ENCODE peak calls at places on chromosomes 5 and 9, in seven cellular contexts. One of them, this sample, is unnamed.

GRCh38 chr5:160423025-160423554 is 1.4 kb downstream of the PTTG1 start:
- DNase-seq in mammary epithelial cell: peak
- DNase-seq in fibroblast of lung: no peak
- DNase-seq in neuronal stem cell: no peak
- DNase-seq in GM23248: peak
- DNase-seq in hepatocyte: no peak
- DNase-seq in DND-41: no peak
- DNase-seq in this sample: no peak

GRCh38 chr5:40972434-40972833 is 63.1 kb downstream of the C7 start:
- DNase-seq in hepatocyte: no peak
- DNase-seq in DND-41: no peak
- DNase-seq in GM23248: no peak
- DNase-seq in neuronal stem cell: no peak
- DNase-seq in mammary epithelial cell: no peak
- DNase-seq in fibroblast of lung: no peak
- DNase-seq in this sample: no peak

GRCh38 chr5:141855265-141856029 is 22.8 kb downstream of the PCDH1 start:
- DNase-seq in fibroblast of lung: no peak
- DNase-seq in hepatocyte: no peak
- DNase-seq in DND-41: no peak
- DNase-seq in neuronal stem cell: no peak
- DNase-seq in mammary epithelial cell: no peak
- DNase-seq in GM23248: peak
- DNase-seq in this sample: no peak

GRCh38 chr5:158461240-158461854 is 602.4 kb upstream of the CLINT1 start:
- DNase-seq in hepatocyte: peak
- DNase-seq in mammary epithelial cell: no peak
- DNase-seq in GM23248: no peak
- DNase-seq in neuronal stem cell: no peak
- DNase-seq in DND-41: no peak
- DNase-seq in fibroblast of lung: peak
- DNase-seq in this sample: peak

GRCh38 chr5:34598177-34598794 is 57.8 kb upstream of the RAI14 start:
- DNase-seq in fibroblast of lung: peak
- DNase-seq in neuronal stem cell: no peak
- DNase-seq in hepatocyte: peak
- DNase-seq in mammary epithelial cell: peak
- DNase-seq in GM23248: peak
- DNase-seq in DND-41: no peak
- DNase-seq in this sample: no peak

GRCh38 chr5:151523335-151523734 is 67.8 kb downstream of the FAT2 start:
- DNase-seq in GM23248: peak
- DNase-seq in mammary epithelial cell: peak
- DNase-seq in hepatocyte: peak
- DNase-seq in DND-41: peak
- DNase-seq in fibroblast of lung: peak
- DNase-seq in neuronal stem cell: peak
- DNase-seq in this sample: peak

GRCh38 chr5:126428421-126428820 is 5.2 kb downstream of the GRAMD2B start:
- DNase-seq in fibroblast of lung: no peak
- DNase-seq in mammary epithelial cell: no peak
- DNase-seq in GM23248: no peak
- DNase-seq in DND-41: no peak
- DNase-seq in hepatocyte: no peak
- DNase-seq in neuronal stem cell: no peak
- DNase-seq in this sample: no peak

GRCh38 chr5:10268100-10268499 is 18.0 kb downstream of the CCT5 start:
- DNase-seq in fibroblast of lung: no peak
- DNase-seq in mammary epithelial cell: no peak
- DNase-seq in hepatocyte: no peak
- DNase-seq in neuronal stem cell: no peak
- DNase-seq in GM23248: no peak
- DNase-seq in DND-41: no peak
- DNase-seq in this sample: no peak

GRCh38 chr9:21528123-21528808 is 46.2 kb upstream of the IFNE start:
- DNase-seq in GM23248: no peak
- DNase-seq in DND-41: no peak
- DNase-seq in mammary epithelial cell: no peak
- DNase-seq in neuronal stem cell: no peak
- DNase-seq in hepatocyte: no peak
- DNase-seq in fibroblast of lung: no peak
- DNase-seq in this sample: no peak

GRCh38 chr9:93098236-93098946 is 2.4 kb downstream of the CARD19 start:
- DNase-seq in neuronal stem cell: no peak
- DNase-seq in hepatocyte: peak
- DNase-seq in mammary epithelial cell: peak
- DNase-seq in GM23248: peak
- DNase-seq in DND-41: no peak
- DNase-seq in fibroblast of lung: peak
- DNase-seq in this sample: no peak

GRCh38 chr9:110947645-110948044 is 90.6 kb downstream of the LPAR1 start:
- DNase-seq in hepatocyte: no peak
- DNase-seq in neuronal stem cell: no peak
- DNase-seq in fibroblast of lung: no peak
- DNase-seq in DND-41: no peak
- DNase-seq in GM23248: no peak
- DNase-seq in mammary epithelial cell: no peak
- DNase-seq in this sample: no peak

GRCh38 chr5:16856531-16856930 is 79.6 kb downstream of the MYO10 start:
- DNase-seq in DND-41: no peak
- DNase-seq in GM23248: peak
- DNase-seq in neuronal stem cell: no peak
- DNase-seq in hepatocyte: no peak
- DNase-seq in mammary epithelial cell: peak
- DNase-seq in fibroblast of lung: peak
- DNase-seq in this sample: no peak

GRCh38 chr5:160649304-160649703 is 202.7 kb downstream of the ATP10B start:
- DNase-seq in GM23248: no peak
- DNase-seq in DND-41: peak
- DNase-seq in fibroblast of lung: no peak
- DNase-seq in mammary epithelial cell: peak
- DNase-seq in hepatocyte: peak
- DNase-seq in neuronal stem cell: no peak
- DNase-seq in this sample: peak

GRCh38 chr9:133563286-133564213 is 29.0 kb downstream of the ADAMTSL2 start:
- DNase-seq in mammary epithelial cell: no peak
- DNase-seq in fibroblast of lung: peak
- DNase-seq in hepatocyte: peak
- DNase-seq in neuronal stem cell: no peak
- DNase-seq in GM23248: peak
- DNase-seq in DND-41: no peak
- DNase-seq in this sample: no peak

GRCh38 chr9:131181091-131181681 is 55.8 kb downstream of the NUP214 start:
- DNase-seq in fibroblast of lung: no peak
- DNase-seq in DND-41: no peak
- DNase-seq in neuronal stem cell: no peak
- DNase-seq in GM23248: peak
- DNase-seq in hepatocyte: no peak
- DNase-seq in mammary epithelial cell: no peak
- DNase-seq in this sample: peak

GRCh38 chr9:97176206-97176605 is 131.3 kb upstream of the CCDC180 start:
- DNase-seq in GM23248: no peak
- DNase-seq in hepatocyte: peak
- DNase-seq in DND-41: no peak
- DNase-seq in mammary epithelial cell: no peak
- DNase-seq in fibroblast of lung: peak
- DNase-seq in neuronal stem cell: no peak
- DNase-seq in this sample: no peak

GRCh38 chr9:115403753-115404152 is 285.8 kb upstream of the TNC start:
- DNase-seq in mammary epithelial cell: no peak
- DNase-seq in DND-41: no peak
- DNase-seq in neuronal stem cell: no peak
- DNase-seq in hepatocyte: no peak
- DNase-seq in fibroblast of lung: no peak
- DNase-seq in GM23248: no peak
- DNase-seq in this sample: no peak

GRCh38 chr9:77454668-77455067 is 193.5 kb downstream of the GNA14 start:
- DNase-seq in mammary epithelial cell: no peak
- DNase-seq in fibroblast of lung: peak
- DNase-seq in GM23248: peak
- DNase-seq in neuronal stem cell: no peak
- DNase-seq in hepatocyte: no peak
- DNase-seq in DND-41: no peak
- DNase-seq in this sample: no peak

GRCh38 chr9:108972626-108973209 is 38.5 kb downstream of the ABITRAM start:
- DNase-seq in fibroblast of lung: peak
- DNase-seq in GM23248: peak
- DNase-seq in mammary epithelial cell: no peak
- DNase-seq in hepatocyte: no peak
- DNase-seq in DND-41: no peak
- DNase-seq in neuronal stem cell: no peak
- DNase-seq in this sample: no peak

GRCh38 chr5:123785160-123786001 is 273.4 kb downstream of the CSNK1G3 start:
- DNase-seq in DND-41: no peak
- DNase-seq in mammary epithelial cell: peak
- DNase-seq in hepatocyte: peak
- DNase-seq in neuronal stem cell: no peak
- DNase-seq in fibroblast of lung: peak
- DNase-seq in GM23248: peak
- DNase-seq in this sample: no peak

GRCh38 chr5:96315431-96315830 is 117.6 kb downstream of the PCSK1 start:
- DNase-seq in DND-41: no peak
- DNase-seq in fibroblast of lung: no peak
- DNase-seq in GM23248: no peak
- DNase-seq in neuronal stem cell: no peak
- DNase-seq in hepatocyte: no peak
- DNase-seq in mammary epithelial cell: no peak
- DNase-seq in this sample: no peak

GRCh38 chr5:14859980-14860379 is 11.6 kb downstream of the ANKH start:
- DNase-seq in DND-41: no peak
- DNase-seq in GM23248: no peak
- DNase-seq in fibroblast of lung: no peak
- DNase-seq in hepatocyte: no peak
- DNase-seq in mammary epithelial cell: peak
- DNase-seq in neuronal stem cell: no peak
- DNase-seq in this sample: no peak
- H3K4me2 ChIP-seq in DND-41: no peak
- H3K4me2 ChIP-seq in GM23248: no peak
- H3K4me2 ChIP-seq in fibroblast of lung: no peak
- H3K4me2 ChIP-seq in hepatocyte: no peak
- H3K4me2 ChIP-seq in mammary epithelial cell: peak
- H3K4me2 ChIP-seq in neuronal stem cell: no peak
- H3K4me2 ChIP-seq in this sample: no peak

DNA sequence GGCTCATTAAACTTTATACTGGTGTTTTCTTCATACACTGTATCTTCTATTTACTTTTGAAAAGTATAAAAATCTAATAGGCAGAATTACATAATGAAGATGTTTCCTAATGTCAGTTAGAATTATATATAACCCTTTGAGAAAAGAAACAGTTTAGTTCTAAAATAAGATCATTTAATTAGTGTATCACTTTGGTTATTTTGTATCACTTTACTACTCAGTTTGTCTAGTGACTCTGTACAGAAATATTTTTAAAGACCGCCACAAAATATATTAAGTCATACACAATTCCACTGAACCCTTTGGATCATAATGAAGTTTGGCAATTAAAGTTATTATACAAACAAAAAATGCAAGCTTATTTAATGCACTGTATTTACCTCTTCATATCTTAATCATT is 15.0 kb downstream of the RFX3 start:
- DNase-seq in fibroblast of lung: no peak
- DNase-seq in mammary epithelial cell: no peak
- DNase-seq in GM23248: no peak
- DNase-seq in hepatocyte: no peak
- DNase-seq in DND-41: no peak
- DNase-seq in neuronal stem cell: no peak
- DNase-seq in this sample: no peak
- H3K4me2 ChIP-seq in fibroblast of lung: no peak
- H3K4me2 ChIP-seq in mammary epithelial cell: no peak
- H3K4me2 ChIP-seq in GM23248: no peak
- H3K4me2 ChIP-seq in hepatocyte: no peak
- H3K4me2 ChIP-seq in DND-41: no peak
- H3K4me2 ChIP-seq in neuronal stem cell: no peak
- H3K4me2 ChIP-seq in this sample: peak

GRCh38 chr5:124913329-124913653 is 166.9 kb upstream of the ZNF608 start:
- DNase-seq in GM23248: no peak
- DNase-seq in hepatocyte: no peak
- DNase-seq in fibroblast of lung: no peak
- DNase-seq in neuronal stem cell: no peak
- DNase-seq in mammary epithelial cell: no peak
- DNase-seq in DND-41: no peak
- DNase-seq in this sample: no peak
- H3K4me2 ChIP-seq in GM23248: no peak
- H3K4me2 ChIP-seq in hepatocyte: no peak
- H3K4me2 ChIP-seq in fibroblast of lung: no peak
- H3K4me2 ChIP-seq in neuronal stem cell: no peak
- H3K4me2 ChIP-seq in mammary epithelial cell: peak
- H3K4me2 ChIP-seq in DND-41: no peak
- H3K4me2 ChIP-seq in this sample: no peak

GRCh38 chr9:85213650-85214607 is 527.8 kb downstream of the AGTPBP1 start:
- DNase-seq in DND-41: no peak
- DNase-seq in neuronal stem cell: no peak
- DNase-seq in mammary epithelial cell: peak
- DNase-seq in fibroblast of lung: no peak
- DNase-seq in GM23248: no peak
- DNase-seq in hepatocyte: no peak
- DNase-seq in this sample: no peak
- H3K4me2 ChIP-seq in DND-41: no peak
- H3K4me2 ChIP-seq in neuronal stem cell: no peak
- H3K4me2 ChIP-seq in mammary epithelial cell: no peak
- H3K4me2 ChIP-seq in fibroblast of lung: no peak
- H3K4me2 ChIP-seq in GM23248: peak
- H3K4me2 ChIP-seq in hepatocyte: no peak
- H3K4me2 ChIP-seq in this sample: no peak

GRCh38 chr9:2261421-2262103 is 246.4 kb downstream of the SMARCA2 start:
- DNase-seq in fibroblast of lung: no peak
- DNase-seq in GM23248: no peak
- DNase-seq in hepatocyte: no peak
- DNase-seq in mammary epithelial cell: no peak
- DNase-seq in neuronal stem cell: no peak
- DNase-seq in DND-41: no peak
- DNase-seq in this sample: peak

GRCh38 chr9:2262371-2262770 is 247.2 kb downstream of the SMARCA2 start:
- DNase-seq in mammary epithelial cell: no peak
- DNase-seq in GM23248: no peak
- DNase-seq in neuronal stem cell: no peak
- DNase-seq in fibroblast of lung: no peak
- DNase-seq in DND-41: no peak
- DNase-seq in hepatocyte: no peak
- DNase-seq in this sample: peak

GRCh38 chr9:2262809-2263510 is 247.8 kb downstream of the SMARCA2 start:
- DNase-seq in GM23248: no peak
- DNase-seq in DND-41: no peak
- DNase-seq in hepatocyte: no peak
- DNase-seq in neuronal stem cell: no peak
- DNase-seq in fibroblast of lung: no peak
- DNase-seq in mammary epithelial cell: no peak
- DNase-seq in this sample: peak

GRCh38 chr9:2264081-2264480 is 248.9 kb downstream of the SMARCA2 start:
- DNase-seq in neuronal stem cell: no peak
- DNase-seq in GM23248: no peak
- DNase-seq in hepatocyte: no peak
- DNase-seq in DND-41: no peak
- DNase-seq in mammary epithelial cell: no peak
- DNase-seq in fibroblast of lung: no peak
- DNase-seq in this sample: no peak

GRCh38 chr9:2263665-2264064 is 248.5 kb downstream of the SMARCA2 start:
- DNase-seq in mammary epithelial cell: no peak
- DNase-seq in hepatocyte: no peak
- DNase-seq in GM23248: no peak
- DNase-seq in neuronal stem cell: no peak
- DNase-seq in DND-41: no peak
- DNase-seq in fibroblast of lung: no peak
- DNase-seq in this sample: peak
- H3K4me2 ChIP-seq in mammary epithelial cell: no peak
- H3K4me2 ChIP-seq in hepatocyte: no peak
- H3K4me2 ChIP-seq in GM23248: no peak
- H3K4me2 ChIP-seq in neuronal stem cell: no peak
- H3K4me2 ChIP-seq in DND-41: no peak
- H3K4me2 ChIP-seq in fibroblast of lung: no peak
- H3K4me2 ChIP-seq in this sample: peak

GRCh38 chr9:38319496-38320173 is 72.9 kb upstream of the ALDH1B1 start:
- DNase-seq in hepatocyte: no peak
- DNase-seq in DND-41: no peak
- DNase-seq in neuronal stem cell: no peak
- DNase-seq in fibroblast of lung: no peak
- DNase-seq in GM23248: no peak
- DNase-seq in mammary epithelial cell: no peak
- DNase-seq in this sample: no peak
- H3K4me2 ChIP-seq in hepatocyte: peak
- H3K4me2 ChIP-seq in DND-41: no peak
- H3K4me2 ChIP-seq in neuronal stem cell: no peak
- H3K4me2 ChIP-seq in fibroblast of lung: peak
- H3K4me2 ChIP-seq in GM23248: peak
- H3K4me2 ChIP-seq in mammary epithelial cell: no peak
- H3K4me2 ChIP-seq in this sample: peak